ENCODE peak calls at places on chromosomes 11 and 22, in five cellular contexts. S, F, V, Y and R are unnamed samples.

GRCh38 chr11:73154178-73154577 is 12.1 kb upstream of the FCHSD2 start:
- DNase-seq in S (no peak), F (no peak), Y (peak; percentile 78), V (no peak), R (no peak)

GRCh38 chr22:41052661-41053490 is 39.5 kb upstream of the EP300 start:
- DNase-seq in S (no peak), F (peak; percentile 79), Y (no peak), V (no peak), R (peak; percentile 54)

GRCh38 chr22:19896665-19897355 is 42.1 kb upstream of the GNB1L start:
- DNase-seq in Y (no peak), F (no peak), V (no peak), S (no peak), R (no peak)

GRCh38 chr22:33896801-33897620 is 23.3 kb downstream of the LARGE1 start:
- DNase-seq in S (no peak), F (no peak), Y (peak; percentile 55), V (no peak), R (no peak)

GRCh38 chr11:1573077-1573846 is 1.2 kb upstream of the DUSP8 start:
- DNase-seq in Y (no peak), V (no peak), S (no peak), F (no peak), R (no peak)

GRCh38 chr11:1935156-1936071 is 11.7 kb upstream of the MRPL23 start:
- DNase-seq in Y (no peak), V (no peak), F (no peak), S (peak; percentile 11), R (no peak)

GRCh38 chr22:28282346-28282745 is 363.3 kb upstream of the PITPNB start:
- DNase-seq in S (no peak), Y (no peak), F (peak; percentile 80), V (no peak), R (no peak)

GRCh38 chr11:12211331-12212065 is 101.1 kb downstream of the MICAL2 start:
- DNase-seq in V (no peak), S (no peak), F (no peak), Y (no peak), R (no peak)

GRCh38 chr22:40594924-40595323 is 41.6 kb downstream of the MRTFA start:
- DNase-seq in Y (no peak), S (no peak), V (no peak), F (no peak), R (no peak)

GRCh38 chr11:61814242-61814957 is 2.4 kb downstream of the FADS1 start:
- DNase-seq in S (no peak), V (no peak), F (peak; percentile 55), Y (no peak), R (peak; percentile 84)

GRCh38 chr11:114595571-114595970 is at the start of gene NXPE4:
- DNase-seq in Y (no peak), V (no peak), F (no peak), S (no peak), R (no peak)

GRCh38 chr11:1513326-1514296 is 27.0 kb upstream of the MOB2 start:
- DNase-seq in Y (no peak), F (no peak), S (peak; percentile 12), V (no peak), R (no peak)

GRCh38 chr11:62479631-62480201 is 60.9 kb downstream of the SCGB1A1 start:
- DNase-seq in Y (no peak), V (no peak), F (no peak), S (no peak), R (no peak)

GRCh38 chr11:33613404-33613803 is 87.2 kb downstream of the C11orf91 start:
- DNase-seq in V (no peak), S (no peak), F (no peak), Y (no peak), R (no peak)

GRCh38 chr11:45182902-45183301 is 36.5 kb downstream of the PRDM11 start:
- DNase-seq in S (no peak), Y (no peak), V (peak; percentile 14), F (peak; percentile 36), R (peak; percentile 36)

GRCh38 chr11:84089072-84090057 is 803.2 kb upstream of the CCDC90B start:
- DNase-seq in Y (no peak), S (no peak), V (no peak), F (no peak), R (no peak)

GRCh38 chr11:108019870-108020540 is 11.3 kb downstream of the CUL5 start:
- DNase-seq in F (peak; percentile 83), V (no peak), S (no peak), Y (no peak), R (no peak)

GRCh38 chr22:39814899-39815298 is 78.7 kb downstream of the ENTHD1 start:
- DNase-seq in F (peak; percentile 59), V (peak; percentile 52), S (no peak), Y (no peak), R (no peak)

GRCh38 chr11:86978756-86979608 is 23.8 kb upstream of the FZD4 start:
- DNase-seq in F (peak; percentile 61), V (peak; percentile 62), Y (no peak), S (no peak), R (peak; percentile 53)